ENCODE peak calls at places on chromosomes 2 and 18, in five cellular contexts. S, E, I, O and M are unnamed samples.

GRCh38 chr2:30404354-30405265 is 42.4 kb upstream of the LCLAT1 start:
- DNase-seq in S (peak; percentile 57), E (no peak), I (peak; percentile 82), O (no peak), M (peak; percentile 60)

GRCh38 chr2:175709248-175709647 is 292.8 kb downstream of the LNPK start:
- DNase-seq in S (no peak), E (no peak), I (no peak), O (no peak), M (no peak)

GRCh38 chr2:189086710-189087109 is 92.9 kb downstream of the COL5A2 start:
- DNase-seq in S (no peak), E (no peak), I (peak; percentile 80), O (peak; percentile 28), M (no peak)

GRCh38 chr2:203500951-203501350 is 34.1 kb downstream of the RAPH1 start:
- DNase-seq in S (no peak), E (no peak), I (no peak), O (no peak), M (no peak)

GRCh38 chr18:38497281-38497680 is 931.7 kb upstream of the CELF4 start:
- DNase-seq in S (no peak), E (no peak), I (no peak), O (no peak), M (no peak)

GRCh38 chr2:161981679-161982300 is 92.2 kb downstream of the DPP4 start:
- DNase-seq in S (no peak), E (no peak), I (no peak), O (no peak), M (no peak)

GRCh38 chr2:236871500-236872001 is 214.1 kb upstream of the COPS8 start:
- DNase-seq in S (no peak), E (peak; percentile 33), I (peak; percentile 91), O (peak; percentile 100), M (no peak)

GRCh38 chr18:46169464-46169941 is 65.3 kb downstream of the HAUS1 start:
- DNase-seq in S (no peak), E (no peak), I (peak; percentile 83), O (peak; percentile 74), M (no peak)

GRCh38 chr2:64922482-64923384 is 66.5 kb upstream of the SLC1A4 start:
- DNase-seq in S (no peak), E (no peak), I (no peak), O (no peak), M (no peak)

GRCh38 chr2:27870724-27871123 is 19.5 kb downstream of the RBKS start:
- DNase-seq in S (no peak), E (no peak), I (no peak), O (no peak), M (no peak)

GRCh38 chr18:78739843-78740677 is 239.6 kb upstream of the SALL3 start:
- DNase-seq in S (no peak), E (no peak), I (no peak), O (no peak), M (peak; percentile 17)

GRCh38 chr2:109009920-109010610 is 21.0 kb upstream of the EDAR start:
- DNase-seq in S (no peak), E (peak; percentile 45), I (peak; percentile 35), O (peak; percentile 6), M (no peak)

GRCh38 chr2:33583194-33583938 is 15.7 kb downstream of the FAM98A start:
- DNase-seq in S (peak; percentile 12), E (peak; percentile 40), I (peak; percentile 52), O (peak; percentile 57), M (no peak)

GRCh38 chr18:5237083-5237722 is 40.1 kb upstream of the AKAIN1 start:
- DNase-seq in S (peak; percentile 1), E (no peak), I (peak; percentile 34), O (peak; percentile 44), M (no peak)

GRCh38 chr2:194383404-194383803 is 1273.6 kb upstream of the SLC39A10 start:
- DNase-seq in S (peak; percentile 24), E (no peak), I (no peak), O (peak; percentile 3), M (no peak)

GRCh38 chr2:7377861-7378569 is 460.8 kb downstream of the RNF144A start:
- DNase-seq in S (no peak), E (peak; percentile 66), I (no peak), O (no peak), M (peak; percentile 33)

GRCh38 chr2:158671381-158672245 is 123.5 kb upstream of the DAPL1 start:
- DNase-seq in S (no peak), E (no peak), I (no peak), O (no peak), M (no peak)

GRCh38 chr2:214069254-214069653 is 341.6 kb upstream of the VWC2L start:
- DNase-seq in S (no peak), E (peak; percentile 49), I (peak; percentile 93), O (peak; percentile 95), M (no peak)

GRCh38 chr2:37698931-37699481 is 27.6 kb upstream of the CDC42EP3 start:
- DNase-seq in S (no peak), E (peak; percentile 54), I (peak; percentile 73), O (no peak), M (no peak)

GRCh38 chr2:158893057-158893456 is 75.4 kb upstream of the TANC1 start:
- DNase-seq in S (no peak), E (no peak), I (peak; percentile 60), O (no peak), M (no peak)

GRCh38 chr2:84194906-84195644 is 264.0 kb downstream of the SUCLG1 start:
- DNase-seq in S (no peak), E (no peak), I (no peak), O (no peak), M (no peak)

GRCh38 chr2:149715005-149715592 is 127.5 kb upstream of the MMADHC start:
- DNase-seq in S (peak; percentile 6), E (peak; percentile 18), I (peak; percentile 55), O (peak; percentile 56), M (peak; percentile 66)

GRCh38 chr2:230721712-230722111 is 9.1 kb downstream of the CAB39 start:
- DNase-seq in S (no peak), E (no peak), I (no peak), O (no peak), M (no peak)

GRCh38 chr2:139825726-139826125 is 1045.5 kb upstream of the NXPH2 start:
- DNase-seq in S (no peak), E (no peak), I (no peak), O (peak; percentile 17), M (no peak)

GRCh38 chr2:15820283-15820591 is 120.1 kb upstream of the MYCN start:
- DNase-seq in S (no peak), E (no peak), I (no peak), O (no peak), M (no peak)
- H4K8ac ChIP-seq in S (no peak overlapping the region), E (no peak overlapping the region), I (no peak overlapping the region), O (no peak overlapping the region), M (no peak overlapping the region)

DNA sequence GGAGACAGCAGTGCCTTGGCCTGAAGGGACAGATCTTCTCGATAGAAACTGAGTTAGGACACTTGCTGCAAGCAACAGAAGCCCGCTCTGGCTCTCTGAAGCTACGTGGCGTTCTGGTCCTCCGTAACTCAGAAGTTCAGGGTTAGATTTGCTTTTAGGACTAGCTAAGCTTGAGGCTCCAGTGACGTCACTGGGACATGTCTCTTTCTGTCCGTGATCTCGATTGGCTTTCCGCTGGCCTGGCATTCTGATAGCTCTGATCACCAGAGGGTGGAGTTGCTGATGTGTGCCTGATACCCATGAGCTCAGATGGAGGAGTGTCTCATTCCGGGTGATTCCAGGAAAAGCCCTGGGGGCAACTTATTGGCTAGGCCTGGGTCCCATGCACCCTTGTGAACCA is 75.0 kb downstream of the GLI2 start:
- DNase-seq in S (no peak), E (no peak), I (no peak), O (no peak), M (no peak)
- H3K9ac ChIP-seq in S (peak overlapping the region; percentile 51), E (no peak overlapping the region), I (no peak overlapping the region), O (no peak overlapping the region), M (no peak overlapping the region)

GRCh38 chr2:113857454-113857853 is 32.4 kb upstream of the ACTR3 start:
- DNase-seq in S (no peak), E (no peak), I (no peak), O (no peak), M (no peak)

GRCh38 chr2:113863166-113863565 is 26.7 kb upstream of the ACTR3 start:
- DNase-seq in S (no peak), E (no peak), I (no peak), O (no peak), M (no peak)

GRCh38 chr2:113858764-113859163 is 31.1 kb upstream of the ACTR3 start:
- DNase-seq in S (no peak), E (peak; percentile 50), I (peak; percentile 95), O (peak; percentile 80), M (no peak)

DNA sequence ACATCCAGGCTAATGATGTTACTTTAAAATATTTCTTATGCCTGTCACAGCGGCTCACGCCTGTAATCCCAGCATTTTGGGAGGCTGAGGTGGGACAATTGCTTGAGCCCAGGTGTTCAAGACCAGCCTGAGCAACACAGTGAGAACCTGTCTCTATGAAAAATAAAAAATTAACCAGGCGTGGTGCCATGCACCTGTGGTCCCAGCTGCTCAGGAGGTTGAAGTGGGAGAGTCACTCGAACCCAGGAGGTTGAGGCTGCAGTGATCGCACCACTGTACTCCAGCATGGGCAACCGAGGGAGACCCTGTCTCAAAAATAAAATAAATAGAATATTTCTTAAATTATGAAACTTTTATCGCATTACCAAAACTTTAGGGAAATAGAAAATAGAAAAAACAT is 28.1 kb upstream of the ACTR3 start:
- DNase-seq in S (no peak), E (no peak), I (no peak), O (no peak), M (no peak)
- H4K8ac ChIP-seq in S (no peak overlapping the region), E (no peak overlapping the region), I (no peak overlapping the region), O (no peak overlapping the region), M (no peak overlapping the region)

DNA sequence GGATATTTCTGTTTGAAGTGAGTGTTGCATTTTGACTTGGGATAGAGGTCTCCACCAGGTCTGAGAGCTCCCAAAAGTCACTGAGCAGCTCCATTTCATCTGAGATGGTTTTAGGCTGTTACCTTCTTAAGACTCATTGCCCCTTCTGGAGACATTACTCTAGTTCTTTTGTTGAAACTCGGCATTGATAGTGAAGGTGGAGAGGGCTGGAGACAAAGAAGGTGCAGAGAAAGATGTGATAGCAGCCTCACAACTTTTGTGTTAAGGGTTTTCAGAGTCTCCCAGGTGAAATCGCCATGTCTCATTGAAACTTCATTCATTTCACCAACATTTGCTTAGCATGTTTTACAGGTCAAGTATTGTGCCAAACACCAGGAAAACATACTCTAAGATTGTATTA is 219.6 kb downstream of the INSIG2 start:
- DNase-seq in S (no peak), E (no peak), I (no peak), O (no peak), M (no peak)
- H3K9ac ChIP-seq in S (no peak overlapping the region), E (no peak overlapping the region), I (no peak overlapping the region), O (no peak overlapping the region), M (no peak overlapping the region)